ENCODE peak calls at places on chromosomes 7 and 10, in four cellular contexts. T is HCT116, D is A549, E is foreskin fibroblast. U is an unnamed sample.

GRCh38 chr7:73999664-74000420 is 28.1 kb upstream of the ELN start:
- DNase-seq in E (peak), D (no peak), T (no peak), U (no peak)

GRCh38 chr10:47450442-47450841 is 33.5 kb downstream of the ANXA8 start:
- DNase-seq in E (no peak), T (no peak), D (no peak), U (no peak)

GRCh38 chr7:102875700-102876192 is 37.1 kb upstream of the LRRC17 start:
- DNase-seq in E (peak), D (peak), T (peak), U (peak)

GRCh38 chr10:110209926-110210662 is 2.7 kb downstream of the MXI1 start:
- DNase-seq in D (peak), E (peak), T (no peak), U (no peak)

GRCh38 chr10:125205431-125205830 is 45.1 kb upstream of the CTBP2 start:
- DNase-seq in D (no peak), T (no peak), E (no peak), U (no peak)

GRCh38 chr10:51250278-51250914 is 176.1 kb downstream of the PRKG1 start:
- DNase-seq in T (no peak), D (no peak), E (no peak), U (no peak)

GRCh38 chr7:140659727-140660396 is 12.9 kb upstream of the ADCK2 start:
- DNase-seq in E (no peak), D (no peak), T (no peak), U (no peak)

GRCh38 chr7:139328375-139328774 is 12.8 kb upstream of the FMC1 start:
- DNase-seq in D (no peak), E (peak), T (no peak), U (peak)

GRCh38 chr7:16060492-16060891 is 360.8 kb downstream of the CRPPA start:
- DNase-seq in T (no peak), D (no peak), E (peak), U (no peak)

GRCh38 chr7:16098585-16099179 is 322.7 kb downstream of the CRPPA start:
- DNase-seq in T (peak), D (peak), E (no peak), U (no peak)

GRCh38 chr7:81802251-81802650 is 32.4 kb upstream of the HGF start:
- DNase-seq in D (no peak), T (no peak), E (no peak), U (no peak)

GRCh38 chr7:19939746-19940145 is 166.3 kb upstream of the TMEM196 start:
- DNase-seq in D (no peak), E (peak), T (no peak), U (no peak)

GRCh38 chr10:48257407-48257961 is 17.0 kb downstream of the FRMPD2 start:
- DNase-seq in D (no peak), E (no peak), T (no peak), U (no peak)

GRCh38 chr7:2044883-2045471 is 187.8 kb downstream of the MAD1L1 start:
- DNase-seq in T (no peak), E (no peak), D (no peak), U (no peak)

GRCh38 chr7:1156782-1157535 is 3.0 kb downstream of the ZFAND2A start:
- DNase-seq in T (no peak), D (peak), E (peak), U (no peak)

GRCh38 chr7:6276911-6277408 is 4.5 kb upstream of the CYTH3 start:
- DNase-seq in D (no peak), E (no peak), T (no peak), U (no peak)

GRCh38 chr7:24313777-24314176 is 29.8 kb downstream of the NPY start:
- DNase-seq in T (no peak), E (no peak), D (no peak), U (no peak)

GRCh38 chr7:103068429-103069403 is 5.9 kb downstream of the FBXL13 start:
- DNase-seq in D (no peak), T (no peak), E (no peak), U (no peak)

GRCh38 chr10:48751730-48752129 is 67.1 kb downstream of the WDFY4 start:
- DNase-seq in E (no peak), D (no peak), T (no peak), U (no peak)

GRCh38 chr7:127652333-127653248 is 597 bp downstream of the SND1 start:
- DNase-seq in E (no peak), T (no peak), D (peak), U (no peak)

GRCh38 chr10:659710-660141 is 29.7 kb downstream of the DIP2C start:
- DNase-seq in E (peak), T (no peak), D (no peak), U (peak)

GRCh38 chr10:93967756-93968155 is 26.0 kb upstream of the PLCE1 start:
- DNase-seq in D (no peak), T (no peak), E (no peak), U (no peak)

GRCh38 chr10:27529010-27529783 is 25.1 kb downstream of the RAB18 start:
- DNase-seq in D (no peak), T (no peak), E (no peak), U (no peak)

GRCh38 chr10:98031440-98031839 is 1.0 kb upstream of the CRTAC1 start:
- DNase-seq in T (no peak), E (no peak), D (no peak), U (no peak)
- H3K4me3 ChIP-seq in T (no peak), E (no peak), D (no peak), U (no peak)

GRCh38 chr7:149285581-149285975 is 23.6 kb downstream of the ZNF783 start:
- DNase-seq in D (peak), T (no peak), E (peak), U (no peak)

GRCh38 chr7:149284343-149284742 is 22.3 kb downstream of the ZNF783 start:
- DNase-seq in E (no peak), T (no peak), D (no peak), U (no peak)

GRCh38 chr7:149286811-149287400 is 24.9 kb downstream of the ZNF783 start:
- DNase-seq in E (no peak), T (no peak), D (no peak), U (no peak)

GRCh38 chr7:149283321-149283720 is 21.3 kb downstream of the ZNF783 start:
- DNase-seq in E (no peak), T (no peak), D (no peak), U (no peak)

DNA sequence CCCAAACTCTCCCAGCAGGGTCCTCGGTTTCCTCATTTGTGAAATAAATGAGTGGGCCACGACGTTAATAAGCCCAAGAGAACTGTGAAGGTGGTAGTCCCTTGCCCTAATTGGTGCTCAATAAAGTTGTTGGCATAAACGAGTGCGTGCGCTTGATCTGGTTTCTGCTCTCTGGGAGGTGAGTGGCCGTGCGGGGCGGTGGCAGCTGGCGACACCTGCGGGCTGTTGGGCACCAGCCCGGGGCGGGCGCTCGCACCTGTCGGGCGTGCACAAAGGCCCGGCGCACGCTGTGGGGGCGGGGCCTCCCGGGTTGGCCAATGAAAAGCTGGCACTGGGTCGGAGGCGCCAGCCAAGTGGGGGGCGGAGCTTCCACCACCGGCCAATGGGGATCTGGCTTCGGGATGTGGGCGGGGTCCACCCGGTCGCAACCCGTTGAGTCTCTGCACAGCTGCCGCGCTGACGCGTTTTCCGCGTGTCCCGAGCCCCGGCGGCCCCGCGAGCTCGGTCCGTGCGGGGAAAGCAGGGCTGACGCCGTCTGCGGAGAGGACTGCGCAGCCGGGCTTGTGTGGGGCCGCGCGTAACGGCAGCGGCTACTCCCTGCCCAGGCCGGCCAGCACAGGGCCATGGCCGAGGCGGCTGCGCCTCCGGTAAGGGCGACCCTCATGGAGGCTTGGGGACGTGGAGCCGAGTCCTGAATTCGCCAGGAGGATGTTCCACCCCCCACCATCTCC is 23.0 kb downstream of the ZNF783 start:
- DNase-seq in D (peak), E (peak), T (peak), U (peak)
- TF ChIP-seq CTCF in D (no peak), E (no peak), T (peak), U (no peak)

DNA sequence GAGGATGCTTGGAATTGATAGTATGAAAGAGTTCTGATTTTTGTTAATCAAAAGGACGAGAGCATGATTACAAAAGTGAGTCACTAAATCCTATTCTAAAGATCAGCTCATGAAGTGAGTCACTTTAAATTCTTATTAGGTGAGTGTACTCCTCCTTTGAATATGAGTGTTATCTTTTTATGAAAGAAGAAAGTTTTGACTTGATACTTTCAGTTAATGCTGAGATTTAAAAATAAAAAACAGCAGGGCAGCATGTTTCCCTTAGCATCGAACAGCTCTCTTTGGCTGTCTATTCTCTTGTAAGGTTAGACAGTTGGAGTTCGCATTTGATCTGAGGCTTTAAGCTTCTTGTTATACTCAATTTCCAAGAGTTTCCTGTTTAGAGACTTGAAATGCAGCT is 222.0 kb downstream of the TWIST1 start:
- DNase-seq in E (peak), D (peak), T (peak), U (no peak)
- H3K4me3 ChIP-seq in E (no peak), D (no peak), T (peak), U (no peak)

GRCh38 chr7:131300078-131300477 is 27.6 kb upstream of the MKLN1 start:
- DNase-seq in E (no peak), D (no peak), T (no peak), U (no peak)

GRCh38 chr7:131300572-131301466 is 26.9 kb upstream of the MKLN1 start:
- DNase-seq in T (no peak), D (no peak), E (no peak), U (no peak)

GRCh38 chr7:131302453-131302852 is 25.2 kb upstream of the MKLN1 start:
- DNase-seq in D (no peak), T (no peak), E (no peak), U (no peak)

GRCh38 chr7:131305152-131305551 is 22.5 kb upstream of the MKLN1 start:
- DNase-seq in E (no peak), D (no peak), T (no peak), U (no peak)

GRCh38 chr7:131302876-131303707 is 24.6 kb upstream of the MKLN1 start:
- DNase-seq in D (peak), T (peak), E (no peak), U (no peak)
- TF ChIP-seq CTCF in D (peak), T (peak), E (peak), U (peak)

GRCh38 chr10:100786591-100786990 is 41.2 kb downstream of the PAX2 start:
- DNase-seq in T (no peak), D (no peak), E (no peak), U (no peak)
- H3K4me3 ChIP-seq in T (no peak), D (no peak), E (no peak), U (no peak)

GRCh38 chr7:91713669-91714068 is 166.8 kb downstream of the MTERF1 start:
- DNase-seq in E (no peak), D (no peak), T (no peak), U (no peak)

GRCh38 chr7:91710896-91711295 is 169.6 kb downstream of the MTERF1 start:
- DNase-seq in D (no peak), T (no peak), E (no peak), U (no peak)
- TF ChIP-seq CTCF in D (no peak), T (no peak), E (no peak), U (no peak)

DNA sequence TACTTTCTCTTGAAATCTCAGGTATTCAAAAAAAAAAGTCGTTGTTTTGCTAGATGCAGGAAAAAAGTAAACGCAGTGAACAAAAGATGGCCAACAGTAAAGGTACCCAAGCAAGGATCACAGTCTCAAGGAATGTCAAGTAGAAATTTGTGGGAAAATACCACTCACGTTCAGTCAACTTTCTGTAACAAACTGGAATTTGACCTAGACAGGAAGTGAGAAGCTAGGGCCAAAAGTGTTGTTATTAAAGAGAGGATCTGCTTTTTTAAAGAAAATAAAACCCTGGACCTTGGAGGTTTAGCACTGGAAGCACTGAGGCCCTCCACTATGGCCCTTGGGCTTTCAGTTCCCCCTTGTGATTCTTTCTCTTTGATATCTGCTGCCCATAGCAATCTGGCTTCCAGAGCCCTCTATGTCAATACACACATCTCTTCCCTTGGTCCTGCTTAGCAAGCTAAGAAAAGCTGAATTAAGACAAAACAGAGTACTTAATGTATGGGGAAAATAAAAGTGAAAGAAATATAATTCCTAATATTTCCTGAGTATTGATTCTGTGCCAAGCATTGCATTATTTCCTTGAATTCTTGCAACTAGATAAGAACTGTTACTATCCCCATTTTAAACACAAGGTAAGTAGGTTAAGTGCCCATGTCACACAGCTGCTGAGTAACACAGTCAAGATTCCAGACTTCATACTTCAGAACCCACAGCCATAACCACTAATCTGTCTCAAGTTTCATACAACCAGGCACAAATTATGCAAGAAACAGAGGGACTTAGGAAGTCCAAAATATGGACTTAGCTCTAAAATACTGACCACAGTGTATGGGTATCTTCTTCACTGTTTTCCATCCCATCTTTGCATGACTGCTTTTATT is 2.6 kb upstream of the ZNF438 start:
- DNase-seq in T (no peak), E (peak), D (no peak), U (peak)
- H3K4me3 ChIP-seq in T (no peak), E (no peak), D (no peak), U (no peak)

DNA sequence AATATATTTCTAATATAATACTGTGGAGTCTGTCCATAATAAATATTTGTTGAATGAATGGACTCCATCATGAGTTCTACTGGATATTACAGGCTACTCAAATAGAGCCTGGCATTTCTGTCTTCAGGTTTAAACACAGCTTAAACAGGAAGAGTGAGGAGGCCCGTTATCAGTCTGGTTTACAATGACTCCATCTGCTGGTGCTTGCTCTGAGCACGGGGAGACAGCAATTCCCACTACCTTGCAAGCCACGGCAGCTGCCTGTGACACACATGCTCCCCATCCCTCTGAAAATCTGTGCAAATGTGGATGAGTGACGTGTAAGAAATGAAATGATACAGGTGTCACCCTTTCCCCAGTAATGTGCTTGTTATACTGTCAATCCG is 293.5 kb upstream of the IMMP2L start:
- DNase-seq in D (no peak), E (no peak), T (no peak), U (no peak)
- TF ChIP-seq CTCF in D (no peak), E (peak), T (peak), U (peak)